ENCODE peak calls at places on chromosomes 3 and 15, in eight cellular contexts. One of them, this sample, is unnamed. For H3K4me1, the result is how much of the 10 kb centered on the place peaks cover.

GRCh38 chr3:59017617-59017984 is 32.2 kb downstream of the CFAP20DC start:
- DNase-seq in breast epithelium: no peak
- DNase-seq in SK-N-SH: no peak
- DNase-seq in heart right ventricle: no peak
- DNase-seq in pancreas: peak
- DNase-seq in transverse colon: no peak
- DNase-seq in tibial artery: no peak
- DNase-seq in PC-9: no peak
- DNase-seq in this sample: no peak

GRCh38 chr15:70098461-70099166 is 897 bp upstream of the TLE3 start:
- DNase-seq in breast epithelium: peak
- DNase-seq in SK-N-SH: peak
- DNase-seq in heart right ventricle: no peak
- DNase-seq in pancreas: peak
- DNase-seq in transverse colon: peak
- DNase-seq in tibial artery: peak
- DNase-seq in PC-9: no peak
- DNase-seq in this sample: peak

GRCh38 chr3:85330071-85330470 is 371.3 kb downstream of the CADM2 start:
- DNase-seq in breast epithelium: no peak
- DNase-seq in SK-N-SH: no peak
- DNase-seq in heart right ventricle: no peak
- DNase-seq in pancreas: no peak
- DNase-seq in transverse colon: no peak
- DNase-seq in tibial artery: no peak
- DNase-seq in PC-9: no peak
- DNase-seq in this sample: no peak

GRCh38 chr3:32437898-32438297 is 46.2 kb downstream of the CMTM7 start:
- DNase-seq in breast epithelium: peak
- DNase-seq in SK-N-SH: no peak
- DNase-seq in heart right ventricle: no peak
- DNase-seq in pancreas: no peak
- DNase-seq in transverse colon: no peak
- DNase-seq in tibial artery: no peak
- DNase-seq in PC-9: no peak
- DNase-seq in this sample: no peak

GRCh38 chr3:132787616-132788015 is 65.4 kb upstream of the NPHP3 start:
- DNase-seq in breast epithelium: no peak
- DNase-seq in SK-N-SH: no peak
- DNase-seq in heart right ventricle: peak
- DNase-seq in pancreas: no peak
- DNase-seq in transverse colon: no peak
- DNase-seq in tibial artery: no peak
- DNase-seq in PC-9: no peak
- DNase-seq in this sample: no peak

GRCh38 chr3:182212479-182213076 is 500.9 kb downstream of the SOX2 start:
- DNase-seq in breast epithelium: peak
- DNase-seq in SK-N-SH: peak
- DNase-seq in heart right ventricle: no peak
- DNase-seq in pancreas: peak
- DNase-seq in transverse colon: no peak
- DNase-seq in tibial artery: no peak
- DNase-seq in PC-9: peak
- DNase-seq in this sample: peak

GRCh38 chr3:143010024-143010423 is 8.7 kb downstream of the U2SURP start:
- DNase-seq in breast epithelium: no peak
- DNase-seq in SK-N-SH: no peak
- DNase-seq in heart right ventricle: no peak
- DNase-seq in pancreas: no peak
- DNase-seq in transverse colon: no peak
- DNase-seq in tibial artery: no peak
- DNase-seq in PC-9: no peak
- DNase-seq in this sample: no peak

GRCh38 chr3:169044341-169045113 is 619.0 kb downstream of the MECOM start:
- DNase-seq in breast epithelium: no peak
- DNase-seq in SK-N-SH: no peak
- DNase-seq in heart right ventricle: no peak
- DNase-seq in pancreas: no peak
- DNase-seq in transverse colon: no peak
- DNase-seq in tibial artery: no peak
- DNase-seq in PC-9: peak
- DNase-seq in this sample: peak

GRCh38 chr3:122964844-122965243 is 62.7 kb downstream of the SEMA5B start:
- DNase-seq in breast epithelium: no peak
- DNase-seq in SK-N-SH: no peak
- DNase-seq in heart right ventricle: no peak
- DNase-seq in pancreas: no peak
- DNase-seq in transverse colon: no peak
- DNase-seq in tibial artery: no peak
- DNase-seq in PC-9: no peak
- DNase-seq in this sample: no peak

GRCh38 chr3:122563717-122564025 is 429 bp downstream of the PARP9 start:
- DNase-seq in breast epithelium: no peak
- DNase-seq in SK-N-SH: peak
- DNase-seq in heart right ventricle: no peak
- DNase-seq in pancreas: peak
- DNase-seq in transverse colon: no peak
- DNase-seq in tibial artery: no peak
- DNase-seq in PC-9: no peak
- DNase-seq in this sample: no peak

GRCh38 chr3:146636881-146637280 is 31.7 kb upstream of the PLSCR5 start:
- DNase-seq in breast epithelium: no peak
- DNase-seq in SK-N-SH: no peak
- DNase-seq in heart right ventricle: no peak
- DNase-seq in pancreas: no peak
- DNase-seq in transverse colon: no peak
- DNase-seq in tibial artery: no peak
- DNase-seq in PC-9: no peak
- DNase-seq in this sample: no peak

GRCh38 chr3:185270262-185270955 is 16.6 kb upstream of the EHHADH start:
- DNase-seq in breast epithelium: no peak
- DNase-seq in SK-N-SH: peak
- DNase-seq in heart right ventricle: no peak
- DNase-seq in pancreas: no peak
- DNase-seq in transverse colon: peak
- DNase-seq in tibial artery: no peak
- DNase-seq in PC-9: no peak
- DNase-seq in this sample: no peak

GRCh38 chr3:46998121-46998851 is 18.8 kb downstream of the NBEAL2 start:
- DNase-seq in breast epithelium: no peak
- DNase-seq in SK-N-SH: peak
- DNase-seq in heart right ventricle: peak
- DNase-seq in pancreas: peak
- DNase-seq in transverse colon: peak
- DNase-seq in tibial artery: peak
- DNase-seq in PC-9: peak
- DNase-seq in this sample: no peak

GRCh38 chr3:196016485-196016884 is 65.4 kb downstream of the TFRC start:
- DNase-seq in breast epithelium: no peak
- DNase-seq in SK-N-SH: no peak
- DNase-seq in heart right ventricle: no peak
- DNase-seq in pancreas: no peak
- DNase-seq in transverse colon: no peak
- DNase-seq in tibial artery: no peak
- DNase-seq in PC-9: peak
- DNase-seq in this sample: no peak

GRCh38 chr15:73930371-73930770 is 4.1 kb downstream of the LOXL1 start:
- DNase-seq in breast epithelium: no peak
- DNase-seq in SK-N-SH: no peak
- DNase-seq in heart right ventricle: no peak
- DNase-seq in pancreas: no peak
- DNase-seq in transverse colon: no peak
- DNase-seq in tibial artery: peak
- DNase-seq in PC-9: no peak
- DNase-seq in this sample: no peak

GRCh38 chr15:66491846-66492245 is 5.7 kb downstream of the SNAPC5 start:
- DNase-seq in breast epithelium: no peak
- DNase-seq in SK-N-SH: no peak
- DNase-seq in heart right ventricle: no peak
- DNase-seq in pancreas: no peak
- DNase-seq in transverse colon: no peak
- DNase-seq in tibial artery: no peak
- DNase-seq in PC-9: peak
- DNase-seq in this sample: no peak

GRCh38 chr15:66486887-66487286 is 10.7 kb downstream of the SNAPC5 start:
- DNase-seq in breast epithelium: no peak
- DNase-seq in SK-N-SH: no peak
- DNase-seq in heart right ventricle: no peak
- DNase-seq in pancreas: no peak
- DNase-seq in transverse colon: no peak
- DNase-seq in tibial artery: no peak
- DNase-seq in PC-9: no peak
- DNase-seq in this sample: no peak

GRCh38 chr15:66489179-66489791 is 8.3 kb downstream of the SNAPC5 start:
- DNase-seq in breast epithelium: no peak
- DNase-seq in SK-N-SH: no peak
- DNase-seq in heart right ventricle: no peak
- DNase-seq in pancreas: no peak
- DNase-seq in transverse colon: no peak
- DNase-seq in tibial artery: no peak
- DNase-seq in PC-9: no peak
- DNase-seq in this sample: no peak

GRCh38 chr15:66484539-66485112 is 12.9 kb downstream of the SNAPC5 start:
- DNase-seq in breast epithelium: no peak
- DNase-seq in SK-N-SH: no peak
- DNase-seq in heart right ventricle: no peak
- DNase-seq in pancreas: no peak
- DNase-seq in transverse colon: no peak
- DNase-seq in tibial artery: no peak
- DNase-seq in PC-9: no peak
- DNase-seq in this sample: no peak

DNA sequence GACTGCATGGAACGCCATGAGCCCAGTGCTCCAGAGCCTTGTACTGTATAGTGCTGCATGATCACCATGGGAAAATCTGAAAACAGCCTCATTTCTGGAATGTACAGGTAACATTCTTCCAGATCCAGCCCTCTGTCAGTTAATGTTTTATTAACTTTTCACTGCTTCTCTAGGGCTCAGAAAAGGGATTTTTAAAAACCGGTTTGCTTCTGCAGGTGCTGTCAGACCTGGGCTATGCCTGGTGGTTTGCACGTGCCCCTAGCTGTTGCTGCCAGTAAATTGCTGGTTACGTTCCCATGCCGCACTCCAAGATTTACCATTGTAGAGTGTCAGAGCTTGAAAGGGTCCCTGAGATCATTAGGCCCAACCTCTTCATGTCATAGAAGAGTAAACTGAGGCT is 9.0 kb downstream of the SNAPC5 start:
- DNase-seq in breast epithelium: no peak
- DNase-seq in SK-N-SH: no peak
- DNase-seq in heart right ventricle: no peak
- DNase-seq in pancreas: no peak
- DNase-seq in transverse colon: no peak
- DNase-seq in tibial artery: no peak
- DNase-seq in PC-9: no peak
- DNase-seq in this sample: no peak
- H3K4me1 ChIP-seq in breast epithelium: under half
- H3K4me1 ChIP-seq in SK-N-SH: under half
- H3K4me1 ChIP-seq in heart right ventricle: under half
- H3K4me1 ChIP-seq in pancreas: under half
- H3K4me1 ChIP-seq in transverse colon: under half
- H3K4me1 ChIP-seq in tibial artery: under half
- H3K4me1 ChIP-seq in PC-9: under half
- H3K4me1 ChIP-seq in this sample: under half

GRCh38 chr15:57109005-57109404 is 190.6 kb downstream of the TCF12 start:
- DNase-seq in breast epithelium: no peak
- DNase-seq in SK-N-SH: no peak
- DNase-seq in heart right ventricle: no peak
- DNase-seq in pancreas: no peak
- DNase-seq in transverse colon: no peak
- DNase-seq in tibial artery: no peak
- DNase-seq in PC-9: no peak
- DNase-seq in this sample: no peak
- H3K27ac ChIP-seq in breast epithelium: no peak
- H3K27ac ChIP-seq in SK-N-SH: no peak
- H3K27ac ChIP-seq in heart right ventricle: no peak
- H3K27ac ChIP-seq in pancreas: no peak
- H3K27ac ChIP-seq in transverse colon: no peak
- H3K27ac ChIP-seq in tibial artery: no peak
- H3K27ac ChIP-seq in PC-9: no peak
- H3K27ac ChIP-seq in this sample: no peak

GRCh38 chr3:63976166-63976861 is 47.0 kb downstream of the PSMD6 start:
- DNase-seq in breast epithelium: no peak
- DNase-seq in SK-N-SH: no peak
- DNase-seq in heart right ventricle: no peak
- DNase-seq in pancreas: no peak
- DNase-seq in transverse colon: no peak
- DNase-seq in tibial artery: no peak
- DNase-seq in PC-9: peak
- DNase-seq in this sample: peak

GRCh38 chr3:63973406-63973805 is 49.9 kb downstream of the PSMD6 start:
- DNase-seq in breast epithelium: no peak
- DNase-seq in SK-N-SH: no peak
- DNase-seq in heart right ventricle: no peak
- DNase-seq in pancreas: no peak
- DNase-seq in transverse colon: no peak
- DNase-seq in tibial artery: no peak
- DNase-seq in PC-9: no peak
- DNase-seq in this sample: no peak

GRCh38 chr3:63972987-63973386 is 50.3 kb downstream of the PSMD6 start:
- DNase-seq in breast epithelium: no peak
- DNase-seq in SK-N-SH: no peak
- DNase-seq in heart right ventricle: no peak
- DNase-seq in pancreas: peak
- DNase-seq in transverse colon: no peak
- DNase-seq in tibial artery: no peak
- DNase-seq in PC-9: no peak
- DNase-seq in this sample: no peak

GRCh38 chr3:63975705-63976104 is 47.6 kb downstream of the PSMD6 start:
- DNase-seq in breast epithelium: no peak
- DNase-seq in SK-N-SH: no peak
- DNase-seq in heart right ventricle: peak
- DNase-seq in pancreas: peak
- DNase-seq in transverse colon: no peak
- DNase-seq in tibial artery: peak
- DNase-seq in PC-9: no peak
- DNase-seq in this sample: peak

DNA sequence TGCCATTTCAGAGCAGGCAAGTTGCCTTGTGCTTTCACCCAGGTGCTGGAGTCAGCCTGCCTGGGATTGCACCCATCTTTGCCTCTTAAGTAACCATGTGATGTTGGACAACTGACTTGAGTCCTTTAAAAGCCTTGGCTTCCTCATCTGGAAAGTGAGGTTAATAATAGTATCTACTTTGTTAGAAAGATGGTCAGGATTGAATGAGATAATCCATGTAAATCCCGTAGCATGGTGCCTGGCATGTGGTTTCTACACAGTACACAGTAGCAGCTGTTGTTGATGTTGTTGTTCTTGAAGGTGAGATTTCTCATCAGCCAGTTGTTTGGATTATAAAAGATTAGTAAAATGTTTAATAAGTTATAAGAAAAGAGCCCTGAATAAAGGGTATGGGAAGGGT is 48.8 kb downstream of the PSMD6 start:
- DNase-seq in breast epithelium: no peak
- DNase-seq in SK-N-SH: no peak
- DNase-seq in heart right ventricle: no peak
- DNase-seq in pancreas: no peak
- DNase-seq in transverse colon: no peak
- DNase-seq in tibial artery: no peak
- DNase-seq in PC-9: no peak
- DNase-seq in this sample: no peak
- H3K4me1 ChIP-seq in breast epithelium: under half
- H3K4me1 ChIP-seq in SK-N-SH: under half
- H3K4me1 ChIP-seq in heart right ventricle: half or more
- H3K4me1 ChIP-seq in pancreas: half or more
- H3K4me1 ChIP-seq in transverse colon: half or more
- H3K4me1 ChIP-seq in tibial artery: under half
- H3K4me1 ChIP-seq in PC-9: under half
- H3K4me1 ChIP-seq in this sample: under half

GRCh38 chr15:51333571-51333970 is 4.8 kb downstream of the CYP19A1 start:
- DNase-seq in breast epithelium: no peak
- DNase-seq in SK-N-SH: no peak
- DNase-seq in heart right ventricle: no peak
- DNase-seq in pancreas: no peak
- DNase-seq in transverse colon: no peak
- DNase-seq in tibial artery: peak
- DNase-seq in PC-9: no peak
- DNase-seq in this sample: no peak
- H3K27ac ChIP-seq in breast epithelium: no peak
- H3K27ac ChIP-seq in SK-N-SH: no peak
- H3K27ac ChIP-seq in heart right ventricle: no peak
- H3K27ac ChIP-seq in pancreas: no peak
- H3K27ac ChIP-seq in transverse colon: no peak
- H3K27ac ChIP-seq in tibial artery: no peak
- H3K27ac ChIP-seq in PC-9: no peak
- H3K27ac ChIP-seq in this sample: no peak

This sample was measured in SJSA1.